ENCODE peak calls at places on chromosomes 12 and 14, in seven cellular contexts. Y, H, Z, N, T, A and X are unnamed samples.

GRCh38 chr12:4432878-4433820 is 12.5 kb downstream of the FGF6 start:
- DNase-seq in Y (no peak), H (no peak), Z (no peak), N (no peak), T (no peak), A (no peak), X (no peak)

GRCh38 chr12:586318-587071 is 76.8 kb downstream of the NINJ2 start:
- DNase-seq in Y (no peak), H (no peak), Z (no peak), N (no peak), T (no peak), A (no peak), X (peak)

GRCh38 chr12:127060310-127060847 is 1206.6 kb upstream of the TMEM132C start:
- DNase-seq in Y (no peak), H (no peak), Z (no peak), N (peak), T (no peak), A (no peak), X (no peak)

GRCh38 chr12:67943295-67943892 is 45.9 kb upstream of the IFNG-AS1 start:
- DNase-seq in Y (no peak), H (peak), Z (peak), N (peak), T (peak), A (peak), X (peak)

GRCh38 chr14:21287166-21287565 is 7.3 kb downstream of the RPGRIP1 start:
- DNase-seq in Y (no peak), H (no peak), Z (no peak), N (no peak), T (no peak), A (no peak), X (no peak)

GRCh38 chr12:65952737-65953209 is 128.5 kb downstream of the HMGA2 start:
- DNase-seq in Y (no peak), H (no peak), Z (no peak), N (peak), T (peak), A (no peak), X (no peak)

GRCh38 chr12:86698581-86698980 is 442.4 kb upstream of the MGAT4C start:
- DNase-seq in Y (no peak), H (no peak), Z (no peak), N (no peak), T (peak), A (no peak), X (no peak)

GRCh38 chr12:87818416-87818815 is 210.8 kb downstream of the C12orf50 start:
- DNase-seq in Y (no peak), H (no peak), Z (no peak), N (no peak), T (no peak), A (no peak), X (no peak)

GRCh38 chr12:15550778-15551177 is 228.5 kb downstream of the PTPRO start:
- DNase-seq in Y (no peak), H (no peak), Z (no peak), N (no peak), T (no peak), A (no peak), X (no peak)

GRCh38 chr14:55610717-55611370 is 30.8 kb downstream of the KTN1 start:
- DNase-seq in Y (no peak), H (no peak), Z (no peak), N (no peak), T (no peak), A (no peak), X (no peak)

GRCh38 chr12:24615967-24616411 is 332.9 kb downstream of the BCAT1 start:
- DNase-seq in Y (no peak), H (no peak), Z (no peak), N (no peak), T (peak), A (no peak), X (no peak)

GRCh38 chr12:39830862-39831520 is 211.4 kb upstream of the ABCD2 start:
- DNase-seq in Y (no peak), H (no peak), Z (no peak), N (no peak), T (no peak), A (no peak), X (no peak)

GRCh38 chr12:10562306-10562933 is 51.0 kb downstream of the MAGOHB start:
- DNase-seq in Y (no peak), H (peak), Z (no peak), N (peak), T (peak), A (no peak), X (no peak)

GRCh38 chr12:55845785-55846496 is 3.2 kb upstream of the MMP19 start:
- DNase-seq in Y (no peak), H (no peak), Z (no peak), N (no peak), T (no peak), A (no peak), X (no peak)

GRCh38 chr12:123621101-123621500 is 12.4 kb downstream of the EIF2B1 start:
- DNase-seq in Y (no peak), H (no peak), Z (no peak), N (no peak), T (peak), A (no peak), X (no peak)

GRCh38 chr12:30154996-30155730 is 371.4 kb upstream of the TMTC1 start:
- DNase-seq in Y (no peak), H (no peak), Z (no peak), N (no peak), T (peak), A (no peak), X (no peak)

GRCh38 chr12:117412465-117413190 is 51.2 kb upstream of the NOS1 start:
- DNase-seq in Y (no peak), H (no peak), Z (no peak), N (no peak), T (no peak), A (no peak), X (no peak)

GRCh38 chr12:130819681-130820080 is 19.4 kb downstream of the STX2 start:
- DNase-seq in Y (no peak), H (no peak), Z (no peak), N (no peak), T (no peak), A (no peak), X (no peak)

GRCh38 chr12:132761032-132761910 is at the start of gene ANKLE2:
- DNase-seq in Y (peak), H (peak), Z (peak), N (peak), T (peak), A (no peak), X (no peak)